ENCODE peak calls at places on chromosomes 13 and 19, in nine cellular contexts. One of them, this sample, is unnamed.

GRCh38 chr19:5452594-5453565 is 2.3 kb upstream of the ZNRF4 start:
- DNase-seq in GM12878: no peak
- DNase-seq in astrocyte of the spinal cord: no peak
- DNase-seq in HuH-7: peak
- DNase-seq in stimulated activated CD4-positive, alpha-beta T cell treated with anti-CD3 and anti-CD28 coated beads, Interleukin-4, amount 100 ng/mL, for 4 hours: no peak
- DNase-seq in ACHN: no peak
- DNase-seq in GM13977: no peak
- DNase-seq in LNCaP clone FGC: no peak
- DNase-seq in NCI-H2171 treated with DMSO at 0.1 percent for 48 hours: peak
- DNase-seq in this sample: no peak

GRCh38 chr13:26785845-26786630 is 25.5 kb upstream of the GPR12 start:
- DNase-seq in GM12878: no peak
- DNase-seq in stimulated activated CD4-positive, alpha-beta T cell treated with anti-CD3 and anti-CD28 coated beads, Interleukin-4, amount 100 ng/mL, for 4 hours: peak
- DNase-seq in NCI-H2171 treated with DMSO at 0.1 percent for 48 hours: peak
- DNase-seq in astrocyte of the spinal cord: no peak
- DNase-seq in ACHN: no peak
- DNase-seq in HuH-7: no peak
- DNase-seq in GM13977: no peak
- DNase-seq in LNCaP clone FGC: no peak
- DNase-seq in this sample: peak

GRCh38 chr13:46345866-46346265 is 41.2 kb downstream of the RUBCNL start:
- DNase-seq in astrocyte of the spinal cord: no peak
- DNase-seq in GM12878: no peak
- DNase-seq in LNCaP clone FGC: no peak
- DNase-seq in HuH-7: no peak
- DNase-seq in stimulated activated CD4-positive, alpha-beta T cell treated with anti-CD3 and anti-CD28 coated beads, Interleukin-4, amount 100 ng/mL, for 4 hours: no peak
- DNase-seq in ACHN: no peak
- DNase-seq in NCI-H2171 treated with DMSO at 0.1 percent for 48 hours: no peak
- DNase-seq in GM13977: no peak
- DNase-seq in this sample: no peak

GRCh38 chr13:51478418-51479198 is 25.8 kb upstream of the INTS6 start:
- DNase-seq in GM13977: no peak
- DNase-seq in stimulated activated CD4-positive, alpha-beta T cell treated with anti-CD3 and anti-CD28 coated beads, Interleukin-4, amount 100 ng/mL, for 4 hours: no peak
- DNase-seq in HuH-7: no peak
- DNase-seq in NCI-H2171 treated with DMSO at 0.1 percent for 48 hours: no peak
- DNase-seq in GM12878: no peak
- DNase-seq in astrocyte of the spinal cord: no peak
- DNase-seq in LNCaP clone FGC: no peak
- DNase-seq in ACHN: no peak
- DNase-seq in this sample: no peak

GRCh38 chr13:51862965-51863364 is 1.2 kb downstream of the CCDC70 start:
- DNase-seq in GM13977: no peak
- DNase-seq in HuH-7: no peak
- DNase-seq in NCI-H2171 treated with DMSO at 0.1 percent for 48 hours: no peak
- DNase-seq in astrocyte of the spinal cord: no peak
- DNase-seq in GM12878: no peak
- DNase-seq in ACHN: no peak
- DNase-seq in LNCaP clone FGC: no peak
- DNase-seq in stimulated activated CD4-positive, alpha-beta T cell treated with anti-CD3 and anti-CD28 coated beads, Interleukin-4, amount 100 ng/mL, for 4 hours: no peak
- DNase-seq in this sample: no peak

GRCh38 chr19:34999498-35000337 is at the start of gene GRAMD1A:
- DNase-seq in NCI-H2171 treated with DMSO at 0.1 percent for 48 hours: peak
- DNase-seq in HuH-7: peak
- DNase-seq in ACHN: peak
- DNase-seq in GM13977: peak
- DNase-seq in LNCaP clone FGC: peak
- DNase-seq in GM12878: no peak
- DNase-seq in astrocyte of the spinal cord: peak
- DNase-seq in stimulated activated CD4-positive, alpha-beta T cell treated with anti-CD3 and anti-CD28 coated beads, Interleukin-4, amount 100 ng/mL, for 4 hours: peak
- DNase-seq in this sample: peak

GRCh38 chr13:44421853-44422525 is 48.4 kb downstream of the SERP2 start:
- DNase-seq in GM13977: no peak
- DNase-seq in LNCaP clone FGC: no peak
- DNase-seq in astrocyte of the spinal cord: no peak
- DNase-seq in NCI-H2171 treated with DMSO at 0.1 percent for 48 hours: no peak
- DNase-seq in ACHN: no peak
- DNase-seq in stimulated activated CD4-positive, alpha-beta T cell treated with anti-CD3 and anti-CD28 coated beads, Interleukin-4, amount 100 ng/mL, for 4 hours: no peak
- DNase-seq in GM12878: no peak
- DNase-seq in HuH-7: no peak
- DNase-seq in this sample: no peak

GRCh38 chr13:73924607-73925006 is 209.6 kb downstream of the KLF12 start:
- DNase-seq in GM12878: peak
- DNase-seq in HuH-7: no peak
- DNase-seq in NCI-H2171 treated with DMSO at 0.1 percent for 48 hours: no peak
- DNase-seq in astrocyte of the spinal cord: no peak
- DNase-seq in GM13977: no peak
- DNase-seq in ACHN: no peak
- DNase-seq in stimulated activated CD4-positive, alpha-beta T cell treated with anti-CD3 and anti-CD28 coated beads, Interleukin-4, amount 100 ng/mL, for 4 hours: no peak
- DNase-seq in LNCaP clone FGC: no peak
- DNase-seq in this sample: no peak

GRCh38 chr13:19658192-19658591 is 24.7 kb downstream of the MPHOSPH8 start:
- DNase-seq in ACHN: no peak
- DNase-seq in GM13977: no peak
- DNase-seq in GM12878: no peak
- DNase-seq in astrocyte of the spinal cord: no peak
- DNase-seq in HuH-7: no peak
- DNase-seq in NCI-H2171 treated with DMSO at 0.1 percent for 48 hours: no peak
- DNase-seq in stimulated activated CD4-positive, alpha-beta T cell treated with anti-CD3 and anti-CD28 coated beads, Interleukin-4, amount 100 ng/mL, for 4 hours: no peak
- DNase-seq in LNCaP clone FGC: no peak
- DNase-seq in this sample: no peak

GRCh38 chr19:5155586-5156210 is 184.9 kb downstream of the PTPRS start:
- DNase-seq in HuH-7: no peak
- DNase-seq in GM13977: no peak
- DNase-seq in ACHN: no peak
- DNase-seq in astrocyte of the spinal cord: no peak
- DNase-seq in GM12878: no peak
- DNase-seq in LNCaP clone FGC: no peak
- DNase-seq in stimulated activated CD4-positive, alpha-beta T cell treated with anti-CD3 and anti-CD28 coated beads, Interleukin-4, amount 100 ng/mL, for 4 hours: no peak
- DNase-seq in NCI-H2171 treated with DMSO at 0.1 percent for 48 hours: peak
- DNase-seq in this sample: no peak

GRCh38 chr13:79097201-79097600 is 308.9 kb downstream of the RBM26 start:
- DNase-seq in HuH-7: no peak
- DNase-seq in ACHN: no peak
- DNase-seq in stimulated activated CD4-positive, alpha-beta T cell treated with anti-CD3 and anti-CD28 coated beads, Interleukin-4, amount 100 ng/mL, for 4 hours: no peak
- DNase-seq in GM12878: no peak
- DNase-seq in astrocyte of the spinal cord: no peak
- DNase-seq in NCI-H2171 treated with DMSO at 0.1 percent for 48 hours: no peak
- DNase-seq in GM13977: no peak
- DNase-seq in LNCaP clone FGC: no peak
- DNase-seq in this sample: no peak

GRCh38 chr13:31090921-31091624 is 70.6 kb downstream of the HSPH1 start:
- DNase-seq in HuH-7: peak
- DNase-seq in astrocyte of the spinal cord: peak
- DNase-seq in LNCaP clone FGC: no peak
- DNase-seq in ACHN: no peak
- DNase-seq in GM12878: no peak
- DNase-seq in NCI-H2171 treated with DMSO at 0.1 percent for 48 hours: no peak
- DNase-seq in stimulated activated CD4-positive, alpha-beta T cell treated with anti-CD3 and anti-CD28 coated beads, Interleukin-4, amount 100 ng/mL, for 4 hours: no peak
- DNase-seq in GM13977: no peak
- DNase-seq in this sample: no peak

GRCh38 chr19:6713773-6714692 is 6.4 kb downstream of the C3 start:
- DNase-seq in LNCaP clone FGC: no peak
- DNase-seq in HuH-7: no peak
- DNase-seq in stimulated activated CD4-positive, alpha-beta T cell treated with anti-CD3 and anti-CD28 coated beads, Interleukin-4, amount 100 ng/mL, for 4 hours: no peak
- DNase-seq in GM12878: no peak
- DNase-seq in NCI-H2171 treated with DMSO at 0.1 percent for 48 hours: no peak
- DNase-seq in GM13977: no peak
- DNase-seq in astrocyte of the spinal cord: no peak
- DNase-seq in ACHN: no peak
- DNase-seq in this sample: no peak

GRCh38 chr19:7868326-7868670 is 5.9 kb downstream of the PRR36 start:
- DNase-seq in GM12878: no peak
- DNase-seq in NCI-H2171 treated with DMSO at 0.1 percent for 48 hours: no peak
- DNase-seq in HuH-7: no peak
- DNase-seq in astrocyte of the spinal cord: no peak
- DNase-seq in GM13977: no peak
- DNase-seq in stimulated activated CD4-positive, alpha-beta T cell treated with anti-CD3 and anti-CD28 coated beads, Interleukin-4, amount 100 ng/mL, for 4 hours: peak
- DNase-seq in ACHN: no peak
- DNase-seq in LNCaP clone FGC: no peak
- DNase-seq in this sample: no peak

This sample was measured in stimulated activated naive CD4-positive, alpha-beta T cell treated with Interleukin-2 at 50 U/mL for 16 hours.